ENCODE peak calls at places on chromosomes 5 and 9, in six cellular contexts. P is brain microvascular endothelial cell; R is activated CD4-positive, alpha-beta T cell treated with anti-CD3 and anti-CD28 coated beads, Interleukin-2, amount 50 U/mL, for 1 hour; D is GM12892; W is NCI-H1417; S is fibroblast of the conjunctiva. X is an unnamed sample.

GRCh38 chr9:125861405-125862063 is 114.4 kb downstream of the PBX3 start:
- DNase-seq in W (no peak), S (no peak), P (no peak), R (no peak), D (no peak), X (no peak)

GRCh38 chr5:142507528-142507927 is 178.4 kb downstream of the FGF1 start:
- DNase-seq in W (no peak), R (no peak), D (no peak), S (no peak), P (no peak), X (no peak)

GRCh38 chr9:16986441-16987387 is 116.2 kb upstream of the BNC2 start:
- DNase-seq in W (no peak), R (no peak), S (peak), D (no peak), P (peak), X (no peak)

GRCh38 chr5:103375863-103376591 is 117.5 kb downstream of the MACIR start:
- DNase-seq in D (no peak), R (no peak), P (no peak), S (no peak), W (no peak), X (no peak)

GRCh38 chr5:43190755-43191603 is 1.0 kb upstream of the NIM1K start:
- DNase-seq in D (no peak), W (no peak), S (no peak), R (no peak), P (peak), X (no peak)

GRCh38 chr9:108761530-108762347 is 94.0 kb downstream of the ACTL7B start:
- DNase-seq in D (peak), P (peak), W (peak), R (peak), S (peak), X (no peak)

GRCh38 chr9:125700791-125701190 is 6.2 kb downstream of the MAPKAP1 start:
- DNase-seq in P (no peak), S (no peak), W (no peak), D (peak), R (no peak), X (no peak)

GRCh38 chr5:120532835-120533234 is 68.7 kb downstream of the PRR16 start:
- DNase-seq in R (no peak), W (no peak), S (no peak), P (no peak), D (no peak), X (no peak)

GRCh38 chr5:90133941-90134340 is 275.6 kb downstream of the CETN3 start:
- DNase-seq in S (no peak), W (no peak), R (no peak), P (no peak), D (no peak), X (no peak)

GRCh38 chr5:112977440-112977861 is 853 bp downstream of the DCP2 start:
- DNase-seq in P (no peak), W (peak), S (no peak), R (no peak), D (no peak), X (no peak)

GRCh38 chr5:6704361-6704851 is 8.8 kb upstream of the TENT4A start:
- DNase-seq in R (no peak), S (no peak), P (peak), W (no peak), D (no peak), X (no peak)

GRCh38 chr9:131997779-131998178 is 81.9 kb downstream of the MED27 start:
- DNase-seq in D (no peak), R (no peak), S (no peak), P (no peak), W (no peak), X (no peak)

GRCh38 chr5:54742417-54742889 is 224.9 kb downstream of the SNX18 start:
- DNase-seq in W (no peak), D (no peak), P (no peak), R (no peak), S (no peak), X (no peak)

GRCh38 chr5:14879985-14880589 is 8.5 kb upstream of the ANKH start:
- DNase-seq in S (no peak), P (no peak), W (no peak), D (no peak), R (no peak), X (no peak)

GRCh38 chr9:121300283-121301119 is 32.5 kb downstream of the GSN start:
- DNase-seq in P (no peak), D (no peak), S (no peak), W (no peak), R (no peak), X (no peak)

GRCh38 chr9:104765138-104765537 is 1.2 kb downstream of the NIPSNAP3B start:
- DNase-seq in S (no peak), W (no peak), P (no peak), R (no peak), D (no peak), X (no peak)

GRCh38 chr5:38553001-38553521 is 3.4 kb downstream of the LIFR start:
- DNase-seq in P (no peak), R (no peak), D (no peak), W (no peak), S (no peak), X (no peak)

GRCh38 chr5:54944364-54944763 is 41.0 kb downstream of the ESM1 start:
- DNase-seq in P (peak), D (no peak), S (peak), W (no peak), R (peak), X (no peak)

GRCh38 chr9:136239135-136239962 is 6.3 kb downstream of the QSOX2 start:
- DNase-seq in S (no peak), P (no peak), D (no peak), R (no peak), W (peak), X (no peak)

GRCh38 chr5:130571076-130571475 is 594.0 kb downstream of the HINT1 start:
- DNase-seq in P (peak), R (no peak), D (no peak), W (no peak), S (no peak), X (no peak)

GRCh38 chr9:90680534-90680933 is 37.9 kb upstream of the DIRAS2 start:
- DNase-seq in D (no peak), R (no peak), S (no peak), P (no peak), W (no peak), X (no peak)

GRCh38 chr5:77358566-77359205 is 133.4 kb downstream of the WDR41 start:
- DNase-seq in D (no peak), S (peak), P (no peak), R (no peak), W (no peak), X (no peak)

GRCh38 chr5:154143121-154143725 is 47.3 kb upstream of the GALNT10 start:
- DNase-seq in S (no peak), R (no peak), W (no peak), P (no peak), D (no peak), X (no peak)

GRCh38 chr9:31030741-31031202 is 1353.7 kb upstream of the ACO1 start:
- DNase-seq in W (no peak), S (no peak), R (no peak), D (no peak), P (no peak), X (no peak)

GRCh38 chr5:82684659-82685058 is 392.5 kb downstream of the TMEM167A start:
- DNase-seq in D (no peak), W (no peak), S (no peak), P (no peak), R (no peak), X (no peak)

GRCh38 chr9:120331913-120332312 is 248.1 kb downstream of the CDK5RAP2 start:
- DNase-seq in D (no peak), W (no peak), P (no peak), S (no peak), R (no peak), X (no peak)

GRCh38 chr5:71810456-71811181 is 91.5 kb downstream of the CARTPT start:
- DNase-seq in W (no peak), D (no peak), P (no peak), R (no peak), S (no peak), X (no peak)

GRCh38 chr9:105359899-105360298 is 87.9 kb upstream of the FSD1L start:
- DNase-seq in P (peak), S (no peak), R (no peak), D (no peak), W (no peak), X (no peak)

GRCh38 chr5:176521699-176522263 is 15.4 kb downstream of the RNF44 start:
- DNase-seq in R (no peak), D (no peak), W (no peak), P (no peak), S (no peak), X (no peak)

GRCh38 chr5:133114166-133114932 is 62.5 kb downstream of the HSPA4 start:
- DNase-seq in R (no peak), D (no peak), S (no peak), P (no peak), W (no peak), X (no peak)

GRCh38 chr5:26192496-26192895 is 845.9 kb downstream of the CDH9 start:
- DNase-seq in D (no peak), R (no peak), P (no peak), W (no peak), S (no peak), X (no peak)